ENCODE peak calls at places on chromosomes 3 and 15, in seven cellular contexts. K, S, U, A, G, Y and O are unnamed samples.

GRCh38 chr3:61250784-61251173 is 473 bp downstream of the FHIT start:
- DNase-seq in S (peak; percentile 36), Y (no peak), A (peak; percentile 27), G (peak; percentile 62), U (no peak), K (no peak), O (peak; percentile 41)

GRCh38 chr15:69311319-69311721 is 12.6 kb downstream of the PAQR5 start:
- DNase-seq in Y (no peak), K (no peak), S (no peak), U (no peak), A (no peak), G (no peak), O (no peak)

GRCh38 chr3:12353796-12354505 is 65.1 kb downstream of the PPARG start:
- DNase-seq in Y (no peak), U (no peak), G (no peak), A (no peak), S (no peak), K (no peak), O (no peak)

GRCh38 chr3:3068358-3068881 is 41.8 kb downstream of the IL5RA start:
- DNase-seq in S (no peak), Y (no peak), U (no peak), A (no peak), G (no peak), K (no peak), O (no peak)

GRCh38 chr15:69852482-69853275 is 245.0 kb downstream of the TLE3 start:
- DNase-seq in K (no peak), Y (no peak), A (no peak), S (no peak), U (no peak), G (no peak), O (no peak)

GRCh38 chr3:2343031-2343682 is 244.5 kb downstream of the CNTN4 start:
- DNase-seq in G (no peak), U (no peak), K (no peak), Y (no peak), A (no peak), S (no peak), O (no peak)

GRCh38 chr3:51975857-51976549 is 1.1 kb downstream of the ABHD14A start:
- DNase-seq in G (peak; percentile 72), S (peak; percentile 85), A (peak; percentile 82), Y (no peak), K (peak; percentile 82), U (peak; percentile 76), O (peak; percentile 89)

GRCh38 chr3:10697918-10698317 is 118.1 kb upstream of the SLC6A11 start:
- DNase-seq in A (no peak), Y (no peak), S (no peak), U (no peak), K (no peak), G (no peak), O (no peak)

GRCh38 chr15:39287322-39288195 is 293.3 kb upstream of the THBS1 start:
- DNase-seq in A (no peak), S (no peak), K (no peak), Y (no peak), U (no peak), G (no peak), O (no peak)

GRCh38 chr3:18389108-18389733 is 35.9 kb downstream of the SATB1 start:
- DNase-seq in S (no peak), K (peak; percentile 38), G (no peak), U (no peak), Y (peak; percentile 0), A (no peak), O (no peak)

GRCh38 chr3:113730550-113730949 is 15.5 kb downstream of the NAA50 start:
- DNase-seq in U (no peak), K (no peak), A (no peak), S (no peak), Y (no peak), G (no peak), O (no peak)

GRCh38 chr3:40450438-40450837 is 6.7 kb upstream of the RPL14 start:
- DNase-seq in Y (no peak), A (no peak), G (no peak), K (no peak), S (no peak), U (no peak), O (no peak)

GRCh38 chr15:62428259-62428658 is 263.2 kb upstream of the C2CD4B start:
- DNase-seq in S (no peak), U (no peak), G (no peak), Y (no peak), K (no peak), A (no peak), O (no peak)

GRCh38 chr3:192326656-192327055 is 400.7 kb downstream of the FGF12 start:
- DNase-seq in A (no peak), U (no peak), Y (no peak), S (no peak), K (no peak), G (no peak), O (no peak)

GRCh38 chr15:63110428-63111026 is 11.1 kb upstream of the LACTB start:
- DNase-seq in A (no peak), S (no peak), K (no peak), U (no peak), G (no peak), Y (no peak), O (no peak)

GRCh38 chr3:64958187-64958586 is 270.4 kb upstream of the ADAMTS9 start:
- DNase-seq in G (no peak), A (no peak), K (no peak), U (no peak), S (no peak), Y (no peak), O (no peak)

GRCh38 chr3:45362768-45363167 is 25.6 kb upstream of the LARS2 start:
- DNase-seq in Y (no peak), U (no peak), K (no peak), G (no peak), S (no peak), A (no peak), O (no peak)